ENCODE peak calls at places on chromosomes 11 and 22, in four cellular contexts. Z is stromal cell of bone marrow, J is esophagus squamous epithelium, T is nephron progenitor cell. N is an unnamed sample.
A peak's percentile ranks its signal among the peaks of the same experiment; 100 is the strongest.

GRCh38 chr11:16862733-16863132 is 124.3 kb downstream of the C11orf58 start:
- DNase-seq in Z (no peak), J (no peak), T (no peak), N (no peak)

GRCh38 chr11:30206249-30206996 is 24.4 kb upstream of the FSHB start:
- DNase-seq in Z (no peak), J (no peak), T (no peak), N (no peak)

GRCh38 chr11:85590848-85591483 is 36.2 kb downstream of the DLG2 start:
- DNase-seq in Z (peak; percentile 25), J (no peak), T (no peak), N (no peak)

GRCh38 chr11:126146454-126147192 is 64.8 kb downstream of the RPUSD4 start:
- DNase-seq in Z (no peak), J (no peak), T (peak; percentile 63), N (peak; percentile 29)

GRCh38 chr11:73152861-73153483 is 10.9 kb upstream of the FCHSD2 start:
- DNase-seq in Z (no peak), J (no peak), T (no peak), N (no peak)

GRCh38 chr11:724063-724732 is 18.2 kb downstream of the EPS8L2 start:
- DNase-seq in Z (no peak), J (no peak), T (no peak), N (no peak)

GRCh38 chr11:118046051-118046963 is 30.6 kb upstream of the TMPRSS4 start:
- DNase-seq in Z (no peak), J (no peak), T (no peak), N (no peak)

GRCh38 chr11:14967581-14968214 is 4.5 kb downstream of the CALCA start:
- DNase-seq in Z (no peak), J (no peak), T (no peak), N (no peak)

GRCh38 chr11:2997406-2997805 is 5.3 kb upstream of the NAP1L4 start:
- DNase-seq in Z (no peak), J (no peak), T (no peak), N (no peak)

GRCh38 chr22:35072939-35073338 is 7.0 kb downstream of the ISX start:
- DNase-seq in Z (no peak), J (no peak), T (no peak), N (no peak)

GRCh38 chr11:3723014-3723708 is 52.0 kb upstream of the CHRNA10 start:
- DNase-seq in Z (peak; percentile 85), J (no peak), T (no peak), N (no peak)

GRCh38 chr11:14972581-14973490 is 685 bp upstream of the CALCA start:
- DNase-seq in Z (no peak), J (no peak), T (peak; percentile 14), N (no peak)

GRCh38 chr11:22734628-22735345 is 68.4 kb downstream of the GAS2 start:
- DNase-seq in Z (no peak), J (no peak), T (no peak), N (no peak)

N was measured in DND-41.